ENCODE peak calls at places on chromosomes 12 and 14, in five cellular contexts. T, C, B, A and E are unnamed samples.
A peak's percentile ranks its signal among the peaks of the same experiment; 100 is the strongest.

GRCh38 chr14:94480809-94481208 is 4.8 kb upstream of the SERPINA9 start:
- DNase-seq in T (peak; percentile 4), C (no peak), B (peak; percentile 57), A (no peak), E (no peak)

GRCh38 chr12:66861157-66861750 is 182.4 kb upstream of the GRIP1 start:
- DNase-seq in T (no peak), C (peak; percentile 68), B (peak; percentile 66), A (peak; percentile 37), E (no peak)

GRCh38 chr12:26429070-26429691 is 233.8 kb downstream of the SSPN start:
- DNase-seq in T (no peak), C (no peak), B (no peak), A (no peak), E (no peak)

GRCh38 chr14:90614696-90615260 is 201.5 kb downstream of the TTC7B start:
- DNase-seq in T (no peak), C (no peak), B (no peak), A (no peak), E (no peak)

GRCh38 chr14:100765991-100766390 is 39.3 kb downstream of the DLK1 start:
- DNase-seq in T (no peak), C (no peak), B (no peak), A (no peak), E (no peak)

GRCh38 chr14:99691111-99691885 is 7.2 kb downstream of the CYP46A1 start:
- DNase-seq in T (no peak), C (no peak), B (no peak), A (no peak), E (no peak)

GRCh38 chr12:108594-108993 is 42.0 kb downstream of the IQSEC3 start:
- DNase-seq in T (no peak), C (peak; percentile 64), B (no peak), A (no peak), E (no peak)

GRCh38 chr12:66210840-66211239 is 21.8 kb downstream of the IRAK3 start:
- DNase-seq in T (no peak), C (no peak), B (peak; percentile 56), A (no peak), E (no peak)

GRCh38 chr12:30698346-30698745 is 2.7 kb upstream of the IPO8 start:
- DNase-seq in T (no peak), C (no peak), B (no peak), A (no peak), E (no peak)

GRCh38 chr14:88198441-88198840 is 124.6 kb downstream of the KCNK10 start:
- DNase-seq in T (no peak), C (no peak), B (no peak), A (no peak), E (no peak)

GRCh38 chr14:101069666-101070362 is 166.3 kb upstream of the RTL1 start:
- DNase-seq in T (peak; percentile 41), C (peak; percentile 5), B (no peak), A (no peak), E (no peak)

GRCh38 chr14:104970231-104971068 is 7.7 kb downstream of the AHNAK2 start:
- DNase-seq in T (peak; percentile 93), C (no peak), B (peak; percentile 98), A (no peak), E (no peak)

GRCh38 chr12:76311796-76312195 is 36.4 kb downstream of the BBS10 start:
- DNase-seq in T (no peak), C (no peak), B (peak; percentile 85), A (no peak), E (no peak)

GRCh38 chr14:42224053-42224888 is 617.6 kb downstream of the LRFN5 start:
- DNase-seq in T (no peak), C (peak; percentile 72), B (peak; percentile 81), A (no peak), E (peak; percentile 45)

GRCh38 chr14:29149798-29150197 is 383.2 kb downstream of the FOXG1 start:
- DNase-seq in T (no peak), C (no peak), B (no peak), A (no peak), E (no peak)

GRCh38 chr14:52950898-52951729 is at the start of gene FERMT2:
- DNase-seq in T (peak; percentile 89), C (peak; percentile 86), B (peak; percentile 92), A (no peak), E (peak; percentile 64)

GRCh38 chr14:75046899-75047298 is 4.4 kb downstream of the MLH3 start:
- DNase-seq in T (no peak), C (no peak), B (peak; percentile 74), A (no peak), E (no peak)

GRCh38 chr14:92353447-92353846 is 30.5 kb downstream of the SLC24A4 start:
- DNase-seq in T (no peak), C (no peak), B (peak; percentile 22), A (no peak), E (no peak)

GRCh38 chr12:82554529-82554928 is 132.2 kb upstream of the TMTC2 start:
- DNase-seq in T (no peak), C (no peak), B (no peak), A (no peak), E (no peak)

GRCh38 chr14:99612737-99613330 is 8.8 kb upstream of the CCDC85C start:
- DNase-seq in T (no peak), C (no peak), B (peak; percentile 80), A (no peak), E (no peak)